ENCODE peak calls at places on chromosomes 1 and 21, in four cellular contexts. J, Z, T and U are unnamed samples. For H3K4me1, the result is how much of the 10 kb centered on the place peaks cover.

GRCh38 chr21:36209626-36210171 is 53.1 kb downstream of the DOP1B start:
- DNase-seq in J (no peak), T (peak), Z (no peak), U (peak)

GRCh38 chr1:157034137-157034800 is 11.3 kb downstream of the ARHGEF11 start:
- DNase-seq in T (peak), J (no peak), Z (no peak), U (no peak)

GRCh38 chr1:67227196-67227595 is 60.9 kb downstream of the IL23R start:
- DNase-seq in J (no peak), T (no peak), Z (no peak), U (no peak)

GRCh38 chr1:227934476-227935313 is 13.0 kb downstream of the WNT9A start:
- DNase-seq in T (peak), J (no peak), Z (no peak), U (no peak)

GRCh38 chr1:107473065-107473464 is 332.2 kb downstream of the NTNG1 start:
- DNase-seq in Z (no peak), J (no peak), T (no peak), U (no peak)

GRCh38 chr1:159141584-159142518 is 29.6 kb upstream of the CADM3 start:
- DNase-seq in T (no peak), J (no peak), Z (no peak), U (no peak)

GRCh38 chr1:184503221-184503749 is 116.5 kb downstream of the C1orf21 start:
- DNase-seq in T (no peak), J (no peak), Z (no peak), U (no peak)

GRCh38 chr1:67441183-67441582 is 11.0 kb upstream of the SERBP1 start:
- DNase-seq in Z (no peak), J (no peak), T (peak), U (no peak)

GRCh38 chr1:110185181-110185580 is 24.9 kb upstream of the KCNC4 start:
- DNase-seq in J (no peak), Z (no peak), T (no peak), U (no peak)

GRCh38 chr1:115650961-115651360 is 9.2 kb downstream of the VANGL1 start:
- DNase-seq in J (no peak), Z (no peak), T (no peak), U (no peak)

GRCh38 chr1:228765543-228765942 is 30.3 kb downstream of the RHOU start:
- DNase-seq in J (no peak), T (no peak), Z (no peak), U (no peak)

GRCh38 chr1:171794085-171794484 is 12.6 kb downstream of the METTL13 start:
- DNase-seq in T (peak), J (no peak), Z (no peak), U (no peak)

GRCh38 chr21:32307706-32308105 is 9.1 kb downstream of the MRAP start:
- DNase-seq in Z (no peak), J (no peak), T (peak), U (no peak)

GRCh38 chr1:53600001-53600400 is 139.0 kb downstream of the GLIS1 start:
- DNase-seq in J (no peak), Z (peak), T (no peak), U (no peak)

GRCh38 chr1:61844006-61844405 is 101.7 kb downstream of the PATJ start:
- DNase-seq in Z (no peak), T (no peak), J (no peak), U (no peak)

GRCh38 chr1:114530224-114530623 is 19.2 kb upstream of the TRIM33 start:
- DNase-seq in T (no peak), Z (no peak), J (no peak), U (no peak)

GRCh38 chr1:26288311-26288941 is 8.5 kb downstream of the SH3BGRL3 start:
- DNase-seq in Z (no peak), J (no peak), T (no peak), U (no peak)

GRCh38 chr21:14750041-14750440 is 203.9 kb upstream of the SAMSN1 start:
- DNase-seq in J (no peak), Z (no peak), T (no peak), U (no peak)

GRCh38 chr1:61273167-61273705 is 190.9 kb downstream of the NFIA start:
- DNase-seq in Z (no peak), J (no peak), T (no peak), U (no peak)

GRCh38 chr1:173097001-173097400 is 46.3 kb upstream of the TNFSF18 start:
- DNase-seq in J (no peak), T (no peak), Z (no peak), U (no peak)

GRCh38 chr1:94951509-94952208 is 24.7 kb upstream of the CNN3 start:
- DNase-seq in J (no peak), Z (no peak), T (no peak), U (no peak)

GRCh38 chr1:53895421-53895820 is 1.4 kb downstream of the DIO1 start:
- DNase-seq in T (no peak), J (no peak), Z (no peak), U (peak)

GRCh38 chr1:117240547-117240946 is 29.8 kb upstream of the VTCN1 start:
- DNase-seq in J (no peak), Z (no peak), T (no peak), U (no peak)

GRCh38 chr1:151897861-151898468 is 11.3 kb downstream of the THEM4 start:
- DNase-seq in Z (no peak), J (no peak), T (no peak), U (no peak)
- H3K4me1 ChIP-seq in Z (under half), J (under half), T (under half), U (under half)

GRCh38 chr1:30742963-30743559 is 14.5 kb downstream of the LAPTM5 start:
- DNase-seq in J (no peak), Z (no peak), T (no peak), U (no peak)

GRCh38 chr1:30743584-30744059 is 14.0 kb downstream of the LAPTM5 start:
- DNase-seq in J (no peak), Z (no peak), T (no peak), U (no peak)

GRCh38 chr1:30745834-30746208 is 11.8 kb downstream of the LAPTM5 start:
- DNase-seq in J (no peak), Z (no peak), T (no peak), U (no peak)

GRCh38 chr1:30745156-30745833 is 12.3 kb downstream of the LAPTM5 start:
- DNase-seq in J (no peak), Z (no peak), T (peak), U (no peak)

GRCh38 chr1:30744060-30744756 is 13.4 kb downstream of the LAPTM5 start:
- DNase-seq in T (no peak), J (no peak), Z (no peak), U (no peak)
- TF ChIP-seq POLR2AphosphoS5 in T (no peak), J (no peak), Z (no peak), U (no peak)

DNA sequence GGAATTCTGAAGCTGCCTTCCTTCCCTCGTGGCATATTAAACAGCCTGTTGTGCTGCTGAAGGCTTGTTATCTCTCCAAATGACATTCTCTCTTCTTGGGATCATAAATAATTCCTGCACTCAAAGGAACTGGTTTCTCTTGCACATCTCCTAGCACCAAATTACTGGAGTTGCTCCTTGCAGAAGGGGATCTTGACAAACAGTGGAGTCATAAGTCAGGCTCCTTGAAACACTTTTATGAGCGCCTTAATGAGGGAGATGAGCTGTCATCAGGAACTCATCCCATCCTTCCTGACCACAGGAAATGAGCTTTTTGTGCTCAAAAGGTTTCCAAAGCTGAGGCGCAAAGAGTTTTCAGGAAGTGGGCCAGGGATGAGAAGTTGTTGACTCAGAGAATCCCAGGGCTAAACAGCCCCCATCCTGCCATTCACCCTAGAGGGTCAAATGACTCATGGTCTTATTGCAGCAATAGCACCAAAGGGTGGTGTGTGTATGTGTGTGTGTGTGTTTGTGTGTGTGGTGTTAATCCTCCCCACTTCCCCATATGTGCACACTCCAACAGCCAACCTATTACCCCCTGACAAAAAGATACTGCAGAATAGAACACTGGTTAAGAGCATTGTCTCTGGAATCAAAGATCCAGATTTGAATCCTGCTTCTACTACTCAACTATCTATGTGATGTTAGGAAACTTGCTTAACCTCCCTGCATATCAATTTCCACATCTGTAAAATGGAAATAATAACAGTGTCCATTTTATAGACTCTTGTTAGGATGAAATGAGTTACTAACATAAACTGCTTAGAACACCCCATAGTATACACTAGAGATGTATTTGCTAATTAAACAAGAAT is 2.8 kb upstream of the PHC2 start:
- DNase-seq in J (no peak), T (peak), Z (no peak), U (no peak)
- TF ChIP-seq POLR2A in J (no peak), T (no peak), Z (no peak), U (no peak)

GRCh38 chr1:201557572-201557958 is 18.6 kb downstream of the NAV1 start:
- DNase-seq in Z (no peak), T (no peak), J (no peak), U (no peak)
- H3K4me1 ChIP-seq in Z (under half), T (under half), J (half or more), U (under half)

GRCh38 chr21:45541221-45542039 is 810 bp downstream of the SLC19A1 start:
- DNase-seq in J (no peak), Z (peak), T (no peak), U (peak)
- TF ChIP-seq POLR2AphosphoS5 in J (peak), Z (peak), T (peak), U (peak)

DNA sequence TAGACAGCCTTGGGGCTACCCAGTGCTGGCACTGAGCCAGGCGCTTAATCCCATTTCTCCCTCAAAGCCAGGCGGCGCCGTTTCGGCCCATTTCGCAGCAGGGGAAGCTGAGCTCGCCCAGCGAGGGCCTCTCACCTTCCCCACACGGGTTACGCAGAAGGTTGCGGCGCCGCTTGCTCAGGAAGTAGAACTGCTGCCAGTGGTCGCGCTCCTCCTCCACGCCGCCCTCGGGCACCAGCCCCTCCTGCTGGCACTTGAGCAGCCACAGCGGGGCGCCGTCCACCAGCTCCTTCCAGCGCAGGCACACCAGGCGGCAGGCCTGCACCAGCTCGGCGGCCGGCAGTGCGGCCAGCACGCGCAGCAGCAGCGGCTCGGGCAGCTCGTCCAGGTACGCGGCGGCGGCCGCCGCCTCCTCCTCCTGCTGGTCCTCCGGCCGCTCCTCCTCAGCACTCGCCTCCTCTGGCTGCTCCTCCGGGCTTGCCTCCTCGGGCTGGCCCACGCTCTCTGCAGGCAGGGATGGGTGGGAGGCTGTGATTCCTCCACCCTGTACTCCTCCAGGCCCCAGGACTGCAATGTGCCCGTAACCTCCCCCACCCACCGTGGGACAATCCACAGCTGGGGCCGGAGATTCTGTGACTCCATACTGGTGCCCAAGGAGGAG is 3.8 kb downstream of the FBXO2 start:
- DNase-seq in J (no peak), T (no peak), Z (no peak), U (peak)
- TF ChIP-seq POLR2A in J (no peak), T (no peak), Z (no peak), U (no peak)

GRCh38 chr1:47576758-47577115 is 138.9 kb downstream of the FOXD2 start:
- DNase-seq in T (no peak), J (no peak), Z (no peak), U (no peak)
- H3K4me1 ChIP-seq in T (under half), J (under half), Z (under half), U (under half)

DNA sequence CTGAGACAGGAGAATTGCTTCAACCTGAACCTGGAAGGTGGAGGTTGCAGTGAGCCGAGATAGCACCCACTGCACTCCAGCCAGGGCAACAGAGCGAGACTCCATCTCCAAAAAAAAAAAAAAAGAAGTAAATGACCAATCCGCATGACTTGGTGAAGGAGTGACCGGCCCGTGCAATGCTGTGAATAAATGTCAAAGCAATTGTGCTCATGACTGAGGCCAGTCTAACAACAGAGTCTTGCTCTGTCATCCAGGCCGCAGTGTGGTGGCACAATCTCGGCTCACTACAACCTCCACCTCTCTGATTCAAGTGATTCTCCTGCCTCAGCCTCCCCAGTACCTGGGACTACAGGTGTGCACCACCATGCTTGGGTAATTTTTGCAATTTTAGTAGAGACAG is 27.8 kb upstream of the SLC19A1 start:
- DNase-seq in Z (no peak), J (no peak), T (no peak), U (no peak)
- TF ChIP-seq POLR2AphosphoS5 in Z (no peak), J (no peak), T (no peak), U (no peak)

GRCh38 chr1:155063550-155064108 is at the start of gene EFNA4:
- DNase-seq in T (peak), J (peak), Z (peak), U (peak)
- TF ChIP-seq POLR2A in T (peak), J (no peak), Z (no peak), U (peak)

GRCh38 chr1:162756523-162756922 is 34.0 kb upstream of the HSD17B7 start:
- DNase-seq in T (no peak), Z (no peak), J (no peak), U (no peak)

GRCh38 chr1:162755306-162755705 is 35.2 kb upstream of the HSD17B7 start:
- DNase-seq in T (no peak), Z (no peak), J (no peak), U (no peak)

GRCh38 chr1:162753998-162754585 is 36.4 kb upstream of the HSD17B7 start:
- DNase-seq in Z (no peak), J (no peak), T (no peak), U (no peak)

GRCh38 chr1:162753001-162753658 is 37.4 kb upstream of the HSD17B7 start:
- DNase-seq in T (peak), Z (no peak), J (no peak), U (no peak)

DNA sequence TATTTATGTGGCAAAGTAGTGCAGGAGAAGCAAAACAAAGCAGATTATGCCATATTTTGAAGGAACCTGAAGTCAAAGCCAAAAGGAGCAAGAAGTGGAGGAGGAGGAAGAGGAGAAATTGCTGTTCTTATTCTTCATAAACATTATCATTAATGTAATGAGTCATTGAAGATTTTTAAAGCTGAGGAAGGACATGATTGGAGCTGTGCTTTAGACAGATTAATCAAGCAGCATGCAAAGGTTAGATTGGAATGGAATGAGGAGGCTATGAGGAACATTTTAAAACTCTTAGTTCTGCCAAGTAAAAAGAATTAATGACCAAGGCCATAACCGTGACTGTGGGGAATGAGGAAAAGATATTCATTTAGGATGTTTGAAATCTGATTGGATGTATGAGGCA is 33.0 kb upstream of the HSD17B7 start:
- DNase-seq in Z (no peak), J (no peak), T (no peak), U (no peak)
- H3K4me1 ChIP-seq in Z (under half), J (under half), T (under half), U (under half)